ENCODE peak calls at places on chromosomes 4 and X, in seven cellular contexts. F is stomach, L is neural progenitor cell, S is body of pancreas, P is testis, D is left lung, Q is endothelial cell. B is an unnamed sample.
A peak's percentile ranks its signal among the peaks of the same experiment; 100 is the strongest.

GRCh38 chr4:26330946-26331345 is 10.1 kb downstream of the RBPJ start:
- DNase-seq in F (no peak), L (peak; percentile 49), S (no peak), P (no peak), D (no peak), Q (peak; percentile 18), B (no peak)

GRCh38 chrX:39725928-39726619 is 371.7 kb downstream of the BCOR start:
- DNase-seq in F (no peak), L (no peak), S (no peak), P (no peak), D (no peak), Q (no peak), B (no peak)

GRCh38 chr4:41887821-41888699 is 47.2 kb upstream of the TMEM33 start:
- DNase-seq in F (peak; percentile 52), L (peak; percentile 61), S (peak; percentile 47), P (peak; percentile 72), D (no peak), Q (peak; percentile 48), B (no peak)

GRCh38 chrX:123740006-123740405 is 7.2 kb upstream of the THOC2 start:
- DNase-seq in F (no peak), L (peak; percentile 2), S (no peak), P (no peak), D (no peak), Q (no peak), B (no peak)

GRCh38 chr4:122746485-122746965 is 14.0 kb downstream of the BBS12 start:
- DNase-seq in F (no peak), L (no peak), S (no peak), P (no peak), D (no peak), Q (no peak), B (no peak)

GRCh38 chrX:136268051-136269048 is 17.1 kb upstream of the MAP7D3 start:
- DNase-seq in F (no peak), L (peak; percentile 24), S (peak; percentile 45), P (peak; percentile 40), D (no peak), Q (peak; percentile 39), B (no peak)

GRCh38 chr4:81982846-81983540 is 390.8 kb downstream of the HNRNPD start:
- DNase-seq in F (no peak), L (no peak), S (no peak), P (no peak), D (no peak), Q (no peak), B (no peak)

GRCh38 chr4:7810792-7811535 is 128.7 kb downstream of the AFAP1 start:
- DNase-seq in F (no peak), L (no peak), S (no peak), P (no peak), D (no peak), Q (no peak), B (no peak)

GRCh38 chrX:110407910-110408545 is 49.4 kb downstream of the RTL9 start:
- DNase-seq in F (no peak), L (peak; percentile 68), S (peak; percentile 66), P (peak; percentile 70), D (no peak), Q (peak; percentile 70), B (no peak)

GRCh38 chr4:47239649-47240048 is 208.3 kb downstream of the GABRB1 start:
- DNase-seq in F (no peak), L (no peak), S (no peak), P (no peak), D (no peak), Q (no peak), B (no peak)

GRCh38 chr4:99759346-99759984 is 57.2 kb upstream of the DAPP1 start:
- DNase-seq in F (no peak), L (no peak), S (no peak), P (no peak), D (no peak), Q (no peak), B (no peak)

DNA sequence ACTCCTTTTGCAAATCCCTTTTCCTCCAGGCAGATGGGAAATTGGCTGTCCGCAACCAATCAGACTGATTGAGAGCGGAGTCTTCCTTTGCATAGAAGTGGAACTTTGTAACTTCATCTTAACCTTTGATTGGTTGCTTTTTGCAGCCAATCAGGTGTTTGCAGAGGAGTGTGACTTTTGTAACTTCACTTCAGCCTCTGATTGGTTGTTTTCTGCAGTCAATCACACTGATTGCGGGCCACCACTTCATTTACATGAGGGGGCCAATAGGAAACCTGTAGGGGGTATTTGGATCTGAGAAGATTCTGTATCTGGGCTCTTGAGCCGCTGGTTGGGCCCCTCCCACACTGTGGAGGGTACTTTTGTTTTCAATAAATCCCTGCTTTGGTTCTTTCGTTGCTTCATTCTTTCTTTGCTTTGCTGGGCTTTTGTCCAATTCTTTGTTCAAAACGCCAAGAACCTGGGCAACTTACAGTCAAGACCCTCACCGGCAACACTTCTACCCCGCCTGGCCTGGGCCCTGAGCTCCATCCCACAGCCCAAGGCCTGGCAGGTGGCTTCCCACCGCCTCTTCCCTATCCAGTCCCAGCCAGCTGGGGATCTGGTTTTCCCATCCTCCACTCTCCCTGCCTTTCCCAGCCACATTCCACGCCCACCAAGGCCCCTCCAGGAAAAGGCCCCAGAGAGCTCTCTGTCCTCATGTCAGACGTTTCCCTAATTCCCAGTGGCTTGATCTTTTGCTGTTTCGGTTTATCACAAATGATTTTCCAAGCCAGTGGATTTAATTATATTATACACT is 110.2 kb upstream of the STX18 start:
- DNase-seq in F (no peak), L (peak; percentile 83), S (no peak), P (peak; percentile 28), D (no peak), Q (no peak), B (no peak)
- TF ChIP-seq CTCF in F (no peak), L (no peak), S (no peak), P (no peak), D (no peak), Q (no peak), B (no peak)

GRCh38 chrX:120014354-120015129 is 62.9 kb downstream of the RHOXF2B start:
- DNase-seq in F (no peak), L (no peak), S (peak; percentile 36), P (no peak), D (no peak), Q (no peak), B (no peak)
- TF ChIP-seq CTCF in F (no peak), L (no peak), S (no peak), P (no peak), D (no peak), Q (no peak), B (no peak)

GRCh38 chr4:36824682-36825081 is 419.9 kb upstream of the NWD2 start:
- DNase-seq in F (no peak), L (no peak), S (no peak), P (no peak), D (no peak), Q (no peak), B (no peak)
- TF ChIP-seq CTCF in F (no peak), L (no peak), S (no peak), P (no peak), D (no peak), Q (peak; percentile 54), B (no peak)

DNA sequence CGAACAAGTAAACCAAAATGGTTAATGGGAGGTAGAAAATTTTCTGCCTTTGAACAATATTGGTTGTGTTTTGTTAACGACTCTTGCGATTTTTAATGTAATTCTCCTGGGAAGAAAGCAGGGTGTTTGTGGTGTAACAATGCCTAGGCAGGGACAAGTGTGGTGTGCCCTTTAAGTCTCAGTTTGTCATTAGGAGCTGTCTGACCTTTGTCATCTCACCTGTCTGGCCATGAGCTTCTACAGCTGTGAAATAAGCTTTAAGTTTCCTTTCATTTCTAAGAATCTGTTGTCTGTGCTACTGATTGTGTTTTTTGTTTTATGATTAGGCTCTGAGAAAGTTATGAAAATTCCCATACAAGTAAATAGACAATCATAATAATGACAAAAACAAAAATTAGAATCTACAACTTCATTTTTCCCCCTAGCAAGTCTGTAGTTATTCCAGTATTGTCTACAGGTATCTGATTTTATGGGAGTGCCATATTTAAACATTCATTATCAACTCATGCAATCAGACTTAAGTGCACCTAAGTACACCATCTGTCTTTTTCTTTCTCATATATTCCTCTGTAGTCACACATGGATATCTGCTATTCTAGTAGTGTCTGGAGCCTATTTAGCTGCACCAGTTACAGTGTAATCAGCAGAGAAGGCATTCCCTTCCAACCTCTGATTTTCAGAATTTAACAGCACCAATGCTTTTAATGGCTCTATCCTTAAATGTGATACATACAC is 203.5 kb downstream of the PPARGC1A start:
- DNase-seq in F (no peak), L (no peak), S (no peak), P (no peak), D (no peak), Q (no peak), B (no peak)
- TF ChIP-seq CTCF in F (no peak), L (no peak), S (no peak), P (no peak), D (no peak), Q (no peak), B (no peak)